ENCODE peak calls at places on chromosomes 12 and 14, in four cellular contexts. O, K, U and B are unnamed samples.

GRCh38 chr12:132084681-132085635 is 59.2 kb downstream of the DDX51 start:
- DNase-seq in K (no peak), U (peak), O (no peak), B (no peak)

GRCh38 chr12:54139030-54139429 is 49.8 kb downstream of the SMUG1 start:
- DNase-seq in O (no peak), U (no peak), K (no peak), B (no peak)

GRCh38 chr12:131736807-131737484 is 26.1 kb downstream of the SFSWAP start:
- DNase-seq in U (no peak), K (peak), O (peak), B (peak)

GRCh38 chr12:116306536-116306935 is 29.0 kb upstream of the MED13L start:
- DNase-seq in K (no peak), U (no peak), O (no peak), B (no peak)

GRCh38 chr12:1474567-1475153 is 119.7 kb downstream of the FBXL14 start:
- DNase-seq in O (peak), U (no peak), K (peak), B (peak)

GRCh38 chr14:102507891-102508312 is 1.7 kb downstream of the ANKRD9 start:
- DNase-seq in K (no peak), U (no peak), O (no peak), B (no peak)

GRCh38 chr12:53806689-53807088 is 54.9 kb upstream of the CISTR start:
- DNase-seq in O (peak), K (peak), U (no peak), B (peak)

GRCh38 chr12:58540480-58541299 is 379.6 kb downstream of the LRIG3 start:
- DNase-seq in O (peak), U (no peak), K (no peak), B (peak)

GRCh38 chr12:3933074-3933818 is 60.0 kb upstream of the PARP11 start:
- DNase-seq in K (no peak), U (no peak), O (no peak), B (no peak)

GRCh38 chr14:19917243-19917642 is 3.2 kb upstream of the OR4K5 start:
- DNase-seq in U (no peak), O (no peak), K (no peak), B (no peak)

GRCh38 chr12:64797156-64797555 is 27.3 kb upstream of the TBC1D30 start:
- DNase-seq in K (no peak), U (no peak), O (no peak), B (no peak)

GRCh38 chr12:121096199-121096798 is 36.4 kb upstream of the P2RX7 start:
- DNase-seq in O (no peak), K (no peak), U (no peak), B (no peak)

GRCh38 chr14:31489680-31490079 is 1.8 kb upstream of the GPR33 start:
- DNase-seq in U (no peak), O (no peak), K (no peak), B (no peak)

GRCh38 chr12:14910090-14910915 is 24.6 kb upstream of the MGP start:
- DNase-seq in K (no peak), O (no peak), U (peak), B (no peak)